ENCODE peak calls at places on chromosomes 3 and 15, in four cellular contexts. C, Q, H and X are unnamed samples.

GRCh38 chr3:50525987-50526386 is 22.6 kb upstream of the CACNA2D2 start:
- DNase-seq in Q (no peak), C (peak; percentile 52), H (peak; percentile 19), X (peak; percentile 6)

GRCh38 chr3:156321934-156322333 is 201.6 kb downstream of the KCNAB1 start:
- DNase-seq in H (no peak), C (no peak), Q (no peak), X (no peak)

GRCh38 chr3:16842710-16843270 is 42.0 kb upstream of the PLCL2 start:
- DNase-seq in H (no peak), C (no peak), Q (no peak), X (no peak)

GRCh38 chr3:65412591-65412990 is 626.1 kb downstream of the MAGI1 start:
- DNase-seq in C (no peak), H (no peak), Q (no peak), X (no peak)

GRCh38 chr15:28955160-28955502 is 69.4 kb downstream of the APBA2 start:
- DNase-seq in Q (peak; percentile 44), C (peak; percentile 58), H (no peak), X (peak; percentile 83)

GRCh38 chr15:67137951-67138935 is 72.8 kb downstream of the SMAD3 start:
- DNase-seq in C (no peak), H (no peak), Q (no peak), X (no peak)

GRCh38 chr3:45232531-45232930 is 6.4 kb upstream of the TMEM158 start:
- DNase-seq in C (no peak), H (no peak), Q (no peak), X (no peak)

GRCh38 chr15:93432474-93432873 is 343.5 kb upstream of the RGMA start:
- DNase-seq in Q (no peak), H (no peak), C (no peak), X (no peak)

GRCh38 chr3:59566481-59566975 is 516.7 kb upstream of the CFAP20DC start:
- DNase-seq in Q (no peak), H (no peak), C (no peak), X (no peak)

GRCh38 chr3:127781411-127782001 is 40.8 kb downstream of the MGLL start:
- DNase-seq in Q (peak; percentile 84), H (no peak), C (peak; percentile 49), X (no peak)

GRCh38 chr3:27486328-27486727 is 2.1 kb upstream of the SLC4A7 start:
- DNase-seq in Q (no peak), H (no peak), C (no peak), X (no peak)

GRCh38 chr15:52392008-52392687 is 96.5 kb upstream of the MYO5C start:
- DNase-seq in H (peak; percentile 14), C (peak; percentile 3), Q (peak; percentile 26), X (no peak)

GRCh38 chr3:151837057-151837456 is 23.1 kb downstream of the AADAC start:
- DNase-seq in H (peak; percentile 97), C (peak; percentile 77), Q (peak; percentile 46), X (no peak)

GRCh38 chr3:58793052-58793451 is 126.5 kb upstream of the FAM3D start:
- DNase-seq in C (no peak), Q (peak; percentile 17), H (no peak), X (no peak)

GRCh38 chr15:80556694-80557367 is 138.3 kb upstream of the ABHD17C start:
- DNase-seq in H (no peak), Q (no peak), C (no peak), X (no peak)

GRCh38 chr3:195932418-195933043 is 24.2 kb upstream of the TNK2 start:
- DNase-seq in C (no peak), Q (no peak), H (no peak), X (no peak)

GRCh38 chr3:134647902-134648760 is 2.7 kb downstream of the KY start:
- DNase-seq in C (no peak), H (no peak), Q (no peak), X (no peak)

GRCh38 chr15:73704869-73705645 is 20.9 kb downstream of the CD276 start:
- DNase-seq in Q (no peak), C (peak; percentile 59), H (peak; percentile 56), X (no peak)

GRCh38 chr3:29686889-29687592 is 406.2 kb downstream of the RBMS3 start:
- DNase-seq in C (peak; percentile 76), H (no peak), Q (no peak), X (peak; percentile 77)

GRCh38 chr15:42712584-42712983 is 24.3 kb downstream of the CDAN1 start:
- DNase-seq in H (no peak), Q (no peak), C (no peak), X (no peak)

GRCh38 chr3:112653881-112654300 is 12.9 kb upstream of the CCDC80 start:
- DNase-seq in Q (peak; percentile 86), C (peak; percentile 80), H (peak; percentile 92), X (peak; percentile 43)

GRCh38 chr3:194306771-194307640 is 44.1 kb downstream of the CPN2 start:
- DNase-seq in Q (no peak), H (no peak), C (no peak), X (no peak)

GRCh38 chr3:194310060-194310481 is 41.1 kb downstream of the CPN2 start:
- DNase-seq in H (no peak), C (no peak), Q (no peak), X (no peak)

GRCh38 chr3:194308635-194309213 is 42.4 kb downstream of the CPN2 start:
- DNase-seq in H (no peak), Q (no peak), C (no peak), X (no peak)

GRCh38 chr3:194306109-194306686 is 44.9 kb downstream of the CPN2 start:
- DNase-seq in H (no peak), Q (no peak), C (no peak), X (no peak)

GRCh38 chr3:194307849-194308248 is 43.3 kb downstream of the CPN2 start:
- DNase-seq in H (no peak), Q (no peak), C (no peak), X (no peak)
- H3K4me3 ChIP-seq in H (no peak overlapping the region), Q (no peak overlapping the region), C (no peak overlapping the region), X (no peak overlapping the region)

GRCh38 chr3:86929046-86929445 is 61.9 kb downstream of the VGLL3 start:
- DNase-seq in Q (no peak), C (peak; percentile 44), H (peak; percentile 4), X (no peak)

GRCh38 chr3:86921981-86922680 is 68.8 kb downstream of the VGLL3 start:
- DNase-seq in H (no peak), Q (no peak), C (no peak), X (no peak)

GRCh38 chr3:86923071-86923476 is 67.9 kb downstream of the VGLL3 start:
- DNase-seq in C (peak; percentile 60), H (peak; percentile 29), Q (no peak), X (no peak)
- TF ChIP-seq CTCF in C (no peak), H (no peak), Q (no peak), X (no peak)

DNA sequence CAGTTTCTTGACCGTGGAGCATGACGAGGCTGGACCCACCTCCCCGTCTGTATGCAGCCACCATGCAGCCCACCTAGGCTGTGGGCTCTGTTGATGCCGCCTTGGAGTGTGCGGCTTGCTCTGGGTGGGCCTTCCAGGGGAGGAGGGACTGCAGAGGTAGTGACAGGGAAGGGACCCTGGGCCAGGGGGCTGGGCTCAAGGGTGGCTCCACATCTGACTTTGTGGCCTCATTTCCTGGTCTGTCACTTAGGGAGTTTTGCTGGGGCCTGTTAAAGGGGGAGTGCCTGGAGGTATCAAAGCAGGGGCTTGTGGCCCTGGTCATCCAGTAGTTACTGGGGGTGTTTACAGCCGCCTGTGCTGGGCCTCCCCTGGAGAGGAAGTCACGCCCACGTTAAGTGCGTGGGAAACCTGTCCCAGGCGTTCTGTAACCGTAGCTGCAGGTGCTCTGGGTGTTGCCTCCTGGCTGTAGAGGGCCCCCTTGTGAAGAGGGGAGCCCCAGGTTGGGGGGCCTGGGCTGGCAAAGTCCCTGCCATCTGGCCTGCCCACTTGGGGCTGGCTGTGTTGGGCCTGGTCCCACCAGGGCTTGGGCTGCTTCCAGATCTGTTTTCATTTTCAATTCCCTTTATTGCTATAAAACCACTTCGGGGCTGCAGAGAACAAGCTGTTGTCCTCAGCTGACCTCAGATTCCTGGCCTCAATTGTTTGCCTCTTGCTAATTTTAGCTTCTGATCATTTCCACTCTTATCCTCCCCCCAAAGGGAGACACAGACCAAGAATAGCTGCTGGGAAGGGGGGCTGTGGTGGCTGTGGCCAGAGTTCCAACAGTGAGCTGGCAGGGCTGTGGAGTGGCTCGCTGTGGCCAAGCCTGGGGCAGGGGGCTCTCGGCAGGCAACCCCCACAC is 26.5 kb downstream of the KLF13 start:
- DNase-seq in Q (peak; percentile 67), H (no peak), C (peak; percentile 90), X (peak; percentile 95)
- H3K4me3 ChIP-seq in Q (peak overlapping the region; percentile 3), H (no peak overlapping the region), C (peak overlapping the region; percentile 4), X (no peak overlapping the region)

GRCh38 chr3:187039723-187040414 is 99.4 kb downstream of the RPL39L start:
- DNase-seq in Q (no peak), H (no peak), C (no peak), X (no peak)
- TF ChIP-seq CTCF in Q (no peak), H (no peak), C (no peak), X (no peak)

GRCh38 chr3:56802793-56803192 is 1.0 kb upstream of the ARHGEF3 start:
- DNase-seq in C (no peak), Q (no peak), H (no peak), X (no peak)
- H3K4me3 ChIP-seq in C (no peak overlapping the region), Q (no peak overlapping the region), H (no peak overlapping the region), X (no peak overlapping the region)

DNA sequence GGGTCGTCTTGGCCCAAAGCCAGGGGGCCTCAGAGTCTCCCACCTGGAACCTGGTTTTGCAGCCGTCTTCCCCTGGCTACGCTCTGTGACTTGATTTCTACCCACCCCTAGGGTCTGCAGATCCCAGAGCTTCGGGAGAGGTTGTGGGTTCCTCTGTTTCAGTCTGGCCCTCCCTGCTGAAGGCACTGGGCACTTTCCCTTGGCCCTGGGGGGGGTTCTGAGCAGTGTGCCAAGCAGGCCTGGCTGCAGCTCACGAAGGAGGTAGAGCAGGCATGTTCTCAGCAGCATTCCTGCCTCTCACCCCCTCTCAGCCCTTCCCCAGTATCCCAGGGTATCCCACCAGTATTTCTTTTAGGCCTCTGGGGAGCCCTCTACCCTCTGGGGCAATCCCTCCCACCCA is 99.0 kb downstream of the TMEM266 start:
- DNase-seq in C (no peak), Q (no peak), H (no peak), X (no peak)
- TF ChIP-seq CTCF in C (no peak), Q (no peak), H (no peak), X (no peak)

GRCh38 chr3:10337323-10338163 is 16.6 kb upstream of the SEC13 start:
- DNase-seq in C (no peak), H (no peak), Q (no peak), X (no peak)

GRCh38 chr3:10338164-10338470 is 17.2 kb upstream of the SEC13 start:
- DNase-seq in C (no peak), Q (no peak), H (no peak), X (no peak)

GRCh38 chr3:10335871-10336622 is 15.1 kb upstream of the SEC13 start:
- DNase-seq in C (no peak), Q (no peak), H (no peak), X (no peak)

GRCh38 chr3:10335190-10335738 is 14.4 kb upstream of the SEC13 start:
- DNase-seq in Q (no peak), H (no peak), C (no peak), X (no peak)

GRCh38 chr3:10336761-10337160 is 15.8 kb upstream of the SEC13 start:
- DNase-seq in Q (no peak), C (no peak), H (no peak), X (no peak)
- H3K4me3 ChIP-seq in Q (no peak overlapping the region), C (no peak overlapping the region), H (no peak overlapping the region), X (no peak overlapping the region)